ENCODE peak calls at places on chromosomes 16 and 17, in eight cellular contexts. M, I, W, T, V, S, Y and O are unnamed samples.
A peak's percentile ranks its signal among the peaks of the same experiment; 100 is the strongest.

GRCh38 chr16:30949655-30950515 is 1.0 kb downstream of the ORAI3 start:
- DNase-seq in M (peak; percentile 76), I (peak; percentile 87), W (peak; percentile 74), T (peak; percentile 90), V (no peak), S (peak; percentile 94), Y (peak; percentile 90), O (peak; percentile 59)

GRCh38 chr17:17940451-17940911 is 31.7 kb downstream of the TOM1L2 start:
- DNase-seq in M (no peak), I (no peak), W (peak; percentile 58), T (no peak), V (no peak), S (no peak), Y (no peak), O (no peak)

GRCh38 chr16:66935319-66936011 is at the start of gene CES2:
- DNase-seq in M (peak; percentile 21), I (peak; percentile 55), W (peak; percentile 90), T (peak; percentile 94), V (no peak), S (peak; percentile 50), Y (peak; percentile 68), O (no peak)

GRCh38 chr16:84229421-84229820 is 10.4 kb downstream of the KCNG4 start:
- DNase-seq in M (no peak), I (no peak), W (no peak), T (no peak), V (no peak), S (no peak), Y (no peak), O (no peak)

GRCh38 chr16:3945751-3946603 is 65.5 kb upstream of the CREBBP start:
- DNase-seq in M (peak; percentile 32), I (no peak), W (peak; percentile 97), T (no peak), V (peak; percentile 94), S (peak; percentile 68), Y (peak; percentile 41), O (peak; percentile 86)

GRCh38 chr16:67703626-67704025 is 15.5 kb downstream of the GFOD2 start:
- DNase-seq in M (no peak), I (no peak), W (no peak), T (no peak), V (no peak), S (no peak), Y (no peak), O (no peak)

GRCh38 chr17:65984299-65984698 is 207.6 kb downstream of the CEP112 start:
- DNase-seq in M (no peak), I (no peak), W (no peak), T (no peak), V (no peak), S (no peak), Y (no peak), O (no peak)

GRCh38 chr16:10750793-10751192 is 7.2 kb downstream of the NUBP1 start:
- DNase-seq in M (no peak), I (no peak), W (no peak), T (no peak), V (no peak), S (no peak), Y (no peak), O (no peak)

GRCh38 chr16:6019490-6019991 is 921.9 kb upstream of the EEF2KMT start:
- DNase-seq in M (peak; percentile 60), I (no peak), W (no peak), T (no peak), V (no peak), S (no peak), Y (peak; percentile 83), O (no peak)

GRCh38 chr16:57038151-57038550 is 48.8 kb downstream of the NLRC5 start:
- DNase-seq in M (no peak), I (no peak), W (no peak), T (no peak), V (no peak), S (no peak), Y (no peak), O (no peak)

GRCh38 chr16:13919330-13919682 is 648 bp upstream of the ERCC4 start:
- DNase-seq in M (peak; percentile 47), I (no peak), W (peak; percentile 38), T (peak; percentile 23), V (no peak), S (no peak), Y (no peak), O (no peak)

GRCh38 chr17:16917995-16918394 is 53.9 kb downstream of the TNFRSF13B start:
- DNase-seq in M (no peak), I (peak; percentile 3), W (peak; percentile 47), T (no peak), V (no peak), S (peak; percentile 8), Y (no peak), O (no peak)

GRCh38 chr17:8837438-8838075 is 29.9 kb downstream of the PIK3R6 start:
- DNase-seq in M (no peak), I (no peak), W (peak; percentile 76), T (no peak), V (no peak), S (no peak), Y (peak; percentile 48), O (no peak)

GRCh38 chr16:81803332-81803731 is 24.2 kb downstream of the PLCG2 start:
- DNase-seq in M (no peak), I (no peak), W (no peak), T (no peak), V (no peak), S (no peak), Y (no peak), O (no peak)

GRCh38 chr17:7321466-7321865 is 6.3 kb upstream of the GPS2 start:
- DNase-seq in M (no peak), I (no peak), W (no peak), T (no peak), V (no peak), S (no peak), Y (no peak), O (no peak)

GRCh38 chr16:69123894-69124293 is 8.5 kb downstream of the CHTF8 start:
- DNase-seq in M (peak; percentile 86), I (no peak), W (peak; percentile 74), T (peak; percentile 70), V (no peak), S (peak; percentile 62), Y (peak; percentile 73), O (no peak)

GRCh38 chr16:67024384-67024896 is 4.5 kb upstream of the CBFB start:
- DNase-seq in M (no peak), I (no peak), W (no peak), T (no peak), V (no peak), S (peak; percentile 6), Y (no peak), O (no peak)

GRCh38 chr17:41812176-41813038 is at the start of gene FKBP10:
- DNase-seq in M (peak; percentile 96), I (peak; percentile 61), W (peak; percentile 73), T (peak; percentile 55), V (no peak), S (peak; percentile 79), Y (peak; percentile 96), O (no peak)

GRCh38 chr17:41813699-41814124 is 908 bp downstream of the FKBP10 start:
- DNase-seq in M (no peak), I (no peak), W (no peak), T (no peak), V (no peak), S (no peak), Y (no peak), O (no peak)

GRCh38 chr17:41811549-41812175 is at the start of gene P3H4:
- DNase-seq in M (peak; percentile 84), I (peak; percentile 78), W (peak; percentile 86), T (peak; percentile 86), V (no peak), S (peak; percentile 88), Y (peak; percentile 95), O (no peak)

GRCh38 chr17:41814195-41814594 is 1.4 kb downstream of the FKBP10 start:
- DNase-seq in M (no peak), I (no peak), W (peak; percentile 83), T (no peak), V (no peak), S (no peak), Y (no peak), O (no peak)

GRCh38 chr17:41813039-41813680 is 356 bp downstream of the FKBP10 start:
- DNase-seq in M (peak; percentile 68), I (no peak), W (no peak), T (no peak), V (no peak), S (no peak), Y (no peak), O (no peak)
- H3K4me3 ChIP-seq in M (peak overlapping the region; percentile 98), I (peak overlapping the region; percentile 89), W (no peak overlapping the region), T (peak overlapping the region; percentile 79), V (peak overlapping the region; percentile 87), S (peak overlapping the region; percentile 77), Y (peak overlapping the region; percentile 87), O (peak overlapping the region; percentile 64)

GRCh38 chr17:47207143-47208067 is 1.7 kb upstream of the MYL4 start:
- DNase-seq in M (no peak), I (no peak), W (no peak), T (peak; percentile 4), V (no peak), S (no peak), Y (peak; percentile 2), O (no peak)

GRCh38 chr17:47201168-47201567 is 8.0 kb upstream of the MYL4 start:
- DNase-seq in M (no peak), I (no peak), W (no peak), T (no peak), V (no peak), S (no peak), Y (no peak), O (peak; percentile 39)

GRCh38 chr17:47203984-47204721 is 5.0 kb upstream of the MYL4 start:
- DNase-seq in M (no peak), I (no peak), W (no peak), T (no peak), V (no peak), S (no peak), Y (no peak), O (no peak)

GRCh38 chr17:47205419-47205963 is 3.7 kb upstream of the MYL4 start:
- DNase-seq in M (peak; percentile 44), I (peak; percentile 38), W (peak; percentile 96), T (peak; percentile 50), V (peak; percentile 63), S (peak; percentile 37), Y (peak; percentile 80), O (peak; percentile 84)

GRCh38 chr17:47204722-47205418 is 4.3 kb upstream of the MYL4 start:
- DNase-seq in M (no peak), I (peak; percentile 34), W (peak; percentile 50), T (no peak), V (no peak), S (no peak), Y (no peak), O (no peak)
- H3K4me3 ChIP-seq in M (no peak overlapping the region), I (peak overlapping the region; percentile 21), W (no peak overlapping the region), T (no peak overlapping the region), V (no peak overlapping the region), S (no peak overlapping the region), Y (no peak overlapping the region), O (peak overlapping the region; percentile 44)

DNA sequence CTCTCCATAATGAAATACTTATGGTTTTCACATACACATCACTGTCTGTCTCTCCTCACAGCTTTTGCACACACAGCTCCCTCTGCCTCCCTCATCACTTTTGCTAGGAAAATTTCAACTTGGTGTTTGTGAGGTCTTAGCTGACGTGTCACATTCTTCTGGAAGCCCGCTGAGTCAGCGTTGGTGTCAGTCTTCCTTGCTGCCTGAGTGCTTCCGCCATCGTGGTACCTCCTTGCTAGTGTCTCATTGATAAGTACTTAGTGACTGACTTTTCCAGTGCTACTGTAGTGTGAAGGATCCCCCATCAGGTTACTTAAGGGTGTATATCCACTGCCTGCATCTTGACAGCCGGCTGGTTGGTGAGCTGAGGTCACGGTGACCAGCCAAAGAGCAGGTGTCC is 33.5 kb downstream of the CA10 start:
- DNase-seq in M (no peak), I (no peak), W (no peak), T (no peak), V (no peak), S (no peak), Y (no peak), O (no peak)
- H3K4me3 ChIP-seq in M (no peak overlapping the region), I (no peak overlapping the region), W (no peak overlapping the region), T (no peak overlapping the region), V (no peak overlapping the region), S (no peak overlapping the region), Y (no peak overlapping the region), O (no peak overlapping the region)

GRCh38 chr17:44846206-44846605 is 1.5 kb upstream of the HIGD1B start:
- DNase-seq in M (no peak), I (no peak), W (no peak), T (no peak), V (no peak), S (no peak), Y (no peak), O (no peak)
- H3K4me3 ChIP-seq in M (no peak overlapping the region), I (no peak overlapping the region), W (no peak overlapping the region), T (no peak overlapping the region), V (no peak overlapping the region), S (no peak overlapping the region), Y (no peak overlapping the region), O (no peak overlapping the region)